ENCODE peak calls at places on chromosomes 4 and X, in ten cellular contexts. One of them, this sample, is unnamed.

GRCh38 chr4:180675368-180675675 is 1567.9 kb upstream of the TENM3 start:
- DNase-seq in transverse colon: no peak
- DNase-seq in H54: no peak
- DNase-seq in HCT116: no peak
- DNase-seq in GM12892: no peak
- DNase-seq in testis: no peak
- DNase-seq in Peyer's patch: no peak
- DNase-seq in heart left ventricle: no peak
- DNase-seq in right lobe of liver: no peak
- DNase-seq in stomach: no peak
- DNase-seq in this sample: no peak

GRCh38 chrX:121851033-121851432 is 803.6 kb downstream of the GLUD2 start:
- DNase-seq in testis: no peak
- DNase-seq in H54: no peak
- DNase-seq in stomach: no peak
- DNase-seq in Peyer's patch: no peak
- DNase-seq in right lobe of liver: no peak
- DNase-seq in transverse colon: no peak
- DNase-seq in heart left ventricle: no peak
- DNase-seq in HCT116: no peak
- DNase-seq in GM12892: no peak
- DNase-seq in this sample: no peak

GRCh38 chr4:113822555-113823290 is 61.2 kb upstream of the CAMK2D start:
- DNase-seq in transverse colon: no peak
- DNase-seq in testis: no peak
- DNase-seq in GM12892: no peak
- DNase-seq in stomach: no peak
- DNase-seq in heart left ventricle: no peak
- DNase-seq in Peyer's patch: no peak
- DNase-seq in H54: no peak
- DNase-seq in right lobe of liver: no peak
- DNase-seq in HCT116: no peak
- DNase-seq in this sample: no peak

GRCh38 chr4:76703676-76704075 is 194.3 kb downstream of the SOWAHB start:
- DNase-seq in heart left ventricle: no peak
- DNase-seq in transverse colon: no peak
- DNase-seq in H54: no peak
- DNase-seq in Peyer's patch: no peak
- DNase-seq in testis: no peak
- DNase-seq in stomach: no peak
- DNase-seq in right lobe of liver: no peak
- DNase-seq in HCT116: peak; percentile 19
- DNase-seq in GM12892: no peak
- DNase-seq in this sample: no peak

GRCh38 chr4:38464328-38464727 is 199.7 kb upstream of the KLF3 start:
- DNase-seq in GM12892: no peak
- DNase-seq in testis: no peak
- DNase-seq in transverse colon: no peak
- DNase-seq in Peyer's patch: no peak
- DNase-seq in stomach: no peak
- DNase-seq in H54: no peak
- DNase-seq in heart left ventricle: no peak
- DNase-seq in right lobe of liver: no peak
- DNase-seq in HCT116: no peak
- DNase-seq in this sample: no peak

GRCh38 chrX:131752493-131753198 is 208.8 kb downstream of the OR13H1 start:
- DNase-seq in H54: no peak
- DNase-seq in stomach: peak; percentile 84
- DNase-seq in Peyer's patch: no peak
- DNase-seq in transverse colon: peak; percentile 89
- DNase-seq in testis: no peak
- DNase-seq in HCT116: no peak
- DNase-seq in GM12892: no peak
- DNase-seq in heart left ventricle: no peak
- DNase-seq in right lobe of liver: peak; percentile 51
- DNase-seq in this sample: no peak

GRCh38 chr4:141258558-141258957 is 37.9 kb downstream of the ZNF330 start:
- DNase-seq in testis: no peak
- DNase-seq in GM12892: no peak
- DNase-seq in transverse colon: no peak
- DNase-seq in stomach: no peak
- DNase-seq in H54: no peak
- DNase-seq in Peyer's patch: no peak
- DNase-seq in heart left ventricle: no peak
- DNase-seq in HCT116: no peak
- DNase-seq in right lobe of liver: no peak
- DNase-seq in this sample: no peak

GRCh38 chr4:141002323-141002805 is 130.9 kb downstream of the RNF150 start:
- DNase-seq in Peyer's patch: no peak
- DNase-seq in testis: no peak
- DNase-seq in stomach: no peak
- DNase-seq in heart left ventricle: no peak
- DNase-seq in H54: no peak
- DNase-seq in HCT116: no peak
- DNase-seq in right lobe of liver: no peak
- DNase-seq in GM12892: no peak
- DNase-seq in transverse colon: no peak
- DNase-seq in this sample: no peak

GRCh38 chrX:136684120-136684519 is 36.2 kb downstream of the CD40LG start:
- DNase-seq in Peyer's patch: no peak
- DNase-seq in HCT116: no peak
- DNase-seq in H54: no peak
- DNase-seq in stomach: no peak
- DNase-seq in heart left ventricle: no peak
- DNase-seq in GM12892: no peak
- DNase-seq in transverse colon: no peak
- DNase-seq in right lobe of liver: no peak
- DNase-seq in testis: no peak
- DNase-seq in this sample: no peak

GRCh38 chr4:49063670-49064069 is 77.6 kb downstream of the CWH43 start:
- DNase-seq in transverse colon: no peak
- DNase-seq in Peyer's patch: no peak
- DNase-seq in heart left ventricle: no peak
- DNase-seq in testis: no peak
- DNase-seq in H54: no peak
- DNase-seq in HCT116: no peak
- DNase-seq in stomach: no peak
- DNase-seq in right lobe of liver: no peak
- DNase-seq in GM12892: no peak
- DNase-seq in this sample: no peak

GRCh38 chr4:56575820-56576429 is 70.3 kb downstream of the ARL9 start:
- DNase-seq in right lobe of liver: no peak
- DNase-seq in HCT116: peak; percentile 36
- DNase-seq in Peyer's patch: no peak
- DNase-seq in H54: no peak
- DNase-seq in stomach: no peak
- DNase-seq in heart left ventricle: no peak
- DNase-seq in transverse colon: no peak
- DNase-seq in testis: no peak
- DNase-seq in GM12892: no peak
- DNase-seq in this sample: no peak

DNA sequence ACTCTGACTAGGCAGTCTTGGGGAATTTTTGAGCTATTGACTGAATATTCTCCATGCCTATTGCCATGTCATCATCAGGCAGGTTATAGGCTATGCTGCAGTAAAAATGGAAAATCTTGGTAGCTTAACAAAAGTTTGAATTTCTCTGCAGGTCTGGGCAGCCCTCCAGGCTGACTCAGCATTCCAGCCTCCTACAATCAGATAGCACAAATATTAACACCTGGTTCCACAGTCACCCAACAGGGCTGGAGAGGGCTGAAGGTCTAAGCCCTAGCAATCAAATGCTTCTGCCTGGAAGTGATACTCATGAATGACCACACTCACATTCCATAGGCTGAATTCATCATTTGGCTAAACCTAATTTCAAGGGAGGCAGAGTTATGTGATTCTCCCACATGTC is 9.6 kb upstream of the PPP3CA start:
- DNase-seq in HCT116: peak; percentile 73
- DNase-seq in heart left ventricle: no peak
- DNase-seq in transverse colon: no peak
- DNase-seq in testis: no peak
- DNase-seq in stomach: peak; percentile 68
- DNase-seq in right lobe of liver: peak; percentile 69
- DNase-seq in Peyer's patch: no peak
- DNase-seq in GM12892: no peak
- DNase-seq in H54: peak; percentile 15
- DNase-seq in this sample: peak; percentile 67
- TF ChIP-seq POLR2A in HCT116: no peak
- TF ChIP-seq POLR2A in heart left ventricle: no peak
- TF ChIP-seq POLR2A in transverse colon: no peak
- TF ChIP-seq POLR2A in testis: no peak
- TF ChIP-seq POLR2A in stomach: no peak
- TF ChIP-seq POLR2A in right lobe of liver: no peak
- TF ChIP-seq POLR2A in Peyer's patch: no peak
- TF ChIP-seq POLR2A in GM12892: no peak
- TF ChIP-seq POLR2A in H54: no peak
- TF ChIP-seq POLR2A in this sample: no peak

DNA sequence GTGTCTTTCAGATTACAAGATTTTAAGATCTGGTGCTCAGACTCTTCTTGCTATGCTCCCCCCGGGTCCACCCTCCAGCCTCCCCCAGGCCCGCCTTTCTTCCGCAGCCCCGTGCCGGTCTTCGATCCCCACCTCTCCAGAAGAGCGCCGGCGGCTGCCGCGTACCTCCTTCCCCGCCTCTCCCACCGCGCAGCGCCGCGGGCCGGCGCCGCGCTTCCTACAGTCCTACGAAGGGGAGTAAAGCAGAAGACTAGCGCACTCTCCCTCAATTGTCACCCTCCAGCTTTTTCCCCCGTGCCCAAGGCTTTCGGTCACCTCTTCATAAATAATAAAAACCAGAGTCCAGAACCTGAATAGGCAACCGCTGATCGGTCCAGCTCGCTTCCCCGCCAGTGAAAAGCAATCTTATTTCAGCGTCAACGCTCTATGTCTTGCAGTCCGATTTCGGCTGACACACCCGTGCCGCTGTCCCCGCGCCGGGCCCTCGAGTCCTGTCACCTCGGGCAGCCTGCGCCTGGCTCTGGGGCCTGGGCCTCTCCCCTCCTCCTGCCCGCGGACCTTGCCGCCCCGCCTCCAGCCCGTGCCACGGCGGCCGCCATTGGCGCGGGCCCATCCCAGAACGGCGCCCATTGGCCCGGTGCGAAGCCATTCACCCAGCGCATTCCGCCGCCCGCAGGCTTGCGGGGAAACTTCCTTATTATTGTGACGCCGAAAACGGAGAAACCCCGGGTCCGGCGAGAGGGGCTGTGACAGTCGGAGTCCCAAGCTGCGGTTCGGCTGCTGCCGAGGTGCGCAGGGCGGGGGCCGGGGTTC is at the start of gene HERC3:
- DNase-seq in right lobe of liver: peak; percentile 93
- DNase-seq in Peyer's patch: peak; percentile 96
- DNase-seq in H54: peak; percentile 70
- DNase-seq in heart left ventricle: peak; percentile 95
- DNase-seq in GM12892: peak; percentile 80
- DNase-seq in testis: peak; percentile 93
- DNase-seq in transverse colon: peak; percentile 94
- DNase-seq in stomach: peak; percentile 94
- DNase-seq in HCT116: peak; percentile 59
- DNase-seq in this sample: peak; percentile 92
- TF ChIP-seq POLR2A in right lobe of liver: peak; percentile 48
- TF ChIP-seq POLR2A in Peyer's patch: peak; percentile 49
- TF ChIP-seq POLR2A in H54: peak; percentile 56
- TF ChIP-seq POLR2A in heart left ventricle: no peak
- TF ChIP-seq POLR2A in GM12892: no peak
- TF ChIP-seq POLR2A in testis: no peak
- TF ChIP-seq POLR2A in transverse colon: peak; percentile 56
- TF ChIP-seq POLR2A in stomach: no peak
- TF ChIP-seq POLR2A in HCT116: no peak
- TF ChIP-seq POLR2A in this sample: peak; percentile 76

GRCh38 chrX:119398587-119398973 is 556 bp upstream of the SLC25A43 start:
- DNase-seq in testis: no peak
- DNase-seq in GM12892: no peak
- DNase-seq in H54: no peak
- DNase-seq in Peyer's patch: no peak
- DNase-seq in HCT116: no peak
- DNase-seq in heart left ventricle: no peak
- DNase-seq in transverse colon: peak; percentile 38
- DNase-seq in stomach: no peak
- DNase-seq in right lobe of liver: no peak
- DNase-seq in this sample: no peak

GRCh38 chrX:119399772-119400101 is 601 bp downstream of the SLC25A43 start:
- DNase-seq in heart left ventricle: no peak
- DNase-seq in testis: no peak
- DNase-seq in transverse colon: no peak
- DNase-seq in GM12892: no peak
- DNase-seq in right lobe of liver: no peak
- DNase-seq in stomach: no peak
- DNase-seq in HCT116: no peak
- DNase-seq in H54: peak; percentile 29
- DNase-seq in Peyer's patch: no peak
- DNase-seq in this sample: no peak

GRCh38 chrX:119402588-119402987 is 3.5 kb downstream of the SLC25A43 start:
- DNase-seq in GM12892: no peak
- DNase-seq in H54: no peak
- DNase-seq in transverse colon: no peak
- DNase-seq in HCT116: no peak
- DNase-seq in right lobe of liver: no peak
- DNase-seq in Peyer's patch: no peak
- DNase-seq in stomach: no peak
- DNase-seq in heart left ventricle: no peak
- DNase-seq in testis: no peak
- DNase-seq in this sample: no peak

GRCh38 chrX:119401569-119401968 is 2.4 kb downstream of the SLC25A43 start:
- DNase-seq in H54: no peak
- DNase-seq in Peyer's patch: no peak
- DNase-seq in transverse colon: no peak
- DNase-seq in heart left ventricle: no peak
- DNase-seq in stomach: no peak
- DNase-seq in GM12892: no peak
- DNase-seq in testis: no peak
- DNase-seq in HCT116: no peak
- DNase-seq in right lobe of liver: no peak
- DNase-seq in this sample: no peak

GRCh38 chrX:119398974-119399771 is at the start of gene SLC25A43:
- DNase-seq in Peyer's patch: peak; percentile 73
- DNase-seq in heart left ventricle: peak; percentile 31
- DNase-seq in transverse colon: peak; percentile 57
- DNase-seq in right lobe of liver: peak; percentile 44
- DNase-seq in H54: peak; percentile 51
- DNase-seq in GM12892: peak; percentile 69
- DNase-seq in stomach: peak; percentile 49
- DNase-seq in testis: peak; percentile 19
- DNase-seq in HCT116: no peak
- DNase-seq in this sample: peak; percentile 43
- TF ChIP-seq POLR2A in Peyer's patch: peak; percentile 46
- TF ChIP-seq POLR2A in heart left ventricle: no peak
- TF ChIP-seq POLR2A in transverse colon: peak; percentile 42
- TF ChIP-seq POLR2A in right lobe of liver: peak; percentile 61
- TF ChIP-seq POLR2A in H54: peak; percentile 74
- TF ChIP-seq POLR2A in GM12892: peak; percentile 68
- TF ChIP-seq POLR2A in stomach: no peak
- TF ChIP-seq POLR2A in testis: no peak
- TF ChIP-seq POLR2A in HCT116: peak; percentile 65
- TF ChIP-seq POLR2A in this sample: peak; percentile 38

DNA sequence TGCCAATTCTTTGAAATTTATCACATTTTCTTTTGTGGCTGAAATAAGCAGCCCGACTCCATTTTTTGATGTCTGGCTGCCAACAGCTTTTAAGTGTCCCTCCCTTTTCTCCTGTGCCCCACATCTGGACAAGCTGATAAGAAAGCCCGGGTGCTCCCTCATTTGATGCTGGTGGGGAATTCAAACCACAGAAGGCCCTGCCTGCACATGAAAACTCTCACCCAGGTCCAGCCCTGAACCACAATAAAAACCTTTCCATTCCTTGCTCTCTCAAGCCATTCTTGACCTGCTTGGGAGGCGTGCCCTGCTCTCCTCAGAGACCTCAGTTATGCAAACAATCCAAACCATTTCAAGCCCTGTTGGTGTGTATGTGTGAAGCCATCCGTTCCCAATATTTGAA is 93.9 kb downstream of the FAM53A start:
- DNase-seq in heart left ventricle: no peak
- DNase-seq in right lobe of liver: peak; percentile 1
- DNase-seq in GM12892: no peak
- DNase-seq in testis: no peak
- DNase-seq in transverse colon: no peak
- DNase-seq in H54: no peak
- DNase-seq in Peyer's patch: no peak
- DNase-seq in HCT116: no peak
- DNase-seq in stomach: no peak
- DNase-seq in this sample: no peak
- TF ChIP-seq POLR2A in heart left ventricle: no peak
- TF ChIP-seq POLR2A in right lobe of liver: no peak
- TF ChIP-seq POLR2A in GM12892: no peak
- TF ChIP-seq POLR2A in testis: no peak
- TF ChIP-seq POLR2A in transverse colon: no peak
- TF ChIP-seq POLR2A in H54: no peak
- TF ChIP-seq POLR2A in Peyer's patch: no peak
- TF ChIP-seq POLR2A in HCT116: no peak
- TF ChIP-seq POLR2A in stomach: no peak
- TF ChIP-seq POLR2A in this sample: no peak

This sample was measured in body of pancreas.